ENCODE peak calls at places on chromosomes 3 and 15, in six cellular contexts. Z is K562, A is GM12891, Q is GM12878, O is H1, V is HepG2. I is an unnamed sample.

GRCh38 chr3:106421928-106422327 is 553.1 kb upstream of the CBLB start:
- DNase-seq in O (no peak), A (no peak), Q (no peak), V (no peak), Z (no peak), I (no peak)

GRCh38 chr15:99426431-99427105 is 139.2 kb upstream of the MEF2A start:
- DNase-seq in Z (no peak), V (no peak), A (no peak), Q (no peak), O (no peak), I (no peak)

GRCh38 chr3:46503194-46503924 is 5.6 kb downstream of the RTP3 start:
- DNase-seq in V (no peak), Q (no peak), Z (no peak), O (peak; percentile 30), A (no peak), I (no peak)

GRCh38 chr3:45212095-45212468 is 14.0 kb downstream of the TMEM158 start:
- DNase-seq in O (no peak), V (no peak), Z (no peak), A (no peak), Q (no peak), I (no peak)

GRCh38 chr15:26628879-26629529 is 143.9 kb downstream of the GABRB3 start:
- DNase-seq in A (no peak), O (peak; percentile 86), Q (no peak), Z (peak; percentile 75), V (no peak), I (no peak)

GRCh38 chr3:38590521-38590920 is 59.0 kb downstream of the SCN5A start:
- DNase-seq in Z (no peak), O (no peak), Q (no peak), V (no peak), A (no peak), I (no peak)

GRCh38 chr3:156024904-156025303 is 95.5 kb upstream of the KCNAB1 start:
- DNase-seq in Z (no peak), V (no peak), A (no peak), O (no peak), Q (no peak), I (no peak)

GRCh38 chr15:91445701-91446100 is 345.6 kb downstream of the SV2B start:
- DNase-seq in Q (no peak), V (no peak), A (no peak), O (no peak), Z (no peak), I (no peak)

GRCh38 chr15:90851945-90852344 is 16.4 kb upstream of the FURIN start:
- DNase-seq in Q (no peak), O (no peak), A (no peak), Z (no peak), V (no peak), I (no peak)

GRCh38 chr3:80734483-80734882 is 966.7 kb upstream of the ROBO1 start:
- DNase-seq in V (no peak), O (no peak), A (no peak), Q (no peak), Z (no peak), I (no peak)

GRCh38 chr15:76057332-76058000 is 2.3 kb upstream of the TMEM266 start:
- DNase-seq in Q (no peak), V (peak; percentile 15), Z (peak; percentile 62), O (no peak), A (no peak), I (peak; percentile 6)

GRCh38 chr15:36062357-36062756 is 516.4 kb upstream of the DPH6 start:
- DNase-seq in A (no peak), Z (no peak), Q (no peak), O (no peak), V (no peak), I (no peak)

GRCh38 chr3:173618703-173619102 is 221.2 kb downstream of the NLGN1 start:
- DNase-seq in O (no peak), Z (no peak), A (no peak), V (no peak), Q (no peak), I (no peak)

GRCh38 chr15:40468850-40469249 is 1.9 kb upstream of the CHST14 start:
- DNase-seq in A (no peak), Z (no peak), O (no peak), Q (no peak), V (no peak), I (no peak)

GRCh38 chr3:10357592-10358308 is 36.8 kb upstream of the SEC13 start:
- DNase-seq in Z (no peak), Q (peak; percentile 15), V (no peak), O (no peak), A (no peak), I (no peak)

GRCh38 chr3:39291903-39292329 is 12.1 kb upstream of the CX3CR1 start:
- DNase-seq in Q (no peak), Z (peak; percentile 79), O (peak; percentile 97), V (peak; percentile 50), A (no peak), I (no peak)

GRCh38 chr3:57999423-58000115 is 8.7 kb upstream of the FLNB start:
- DNase-seq in Q (no peak), V (peak; percentile 87), A (no peak), Z (no peak), O (no peak), I (no peak)

GRCh38 chr3:72127843-72128242 is 342.9 kb upstream of the PROK2 start:
- DNase-seq in O (no peak), A (no peak), V (no peak), Z (no peak), Q (no peak), I (no peak)

GRCh38 chr3:101066776-101067175 is 73.6 kb upstream of the ABI3BP start:
- DNase-seq in Q (no peak), O (no peak), V (no peak), A (no peak), Z (no peak), I (no peak)

GRCh38 chr3:59247402-59247841 is 197.6 kb upstream of the CFAP20DC start:
- DNase-seq in O (no peak), Z (no peak), V (no peak), Q (peak; percentile 39), A (no peak), I (no peak)

GRCh38 chr3:12707425-12707824 is 43.5 kb upstream of the RAF1 start:
- DNase-seq in V (no peak), A (no peak), Q (no peak), O (no peak), Z (no peak), I (no peak)

GRCh38 chr3:66499881-66500574 is 794 bp downstream of the LRIG1 start:
- DNase-seq in A (peak; percentile 31), Q (no peak), V (no peak), O (peak; percentile 62), Z (no peak), I (peak; percentile 33)

GRCh38 chr3:29880809-29881208 is 599.9 kb downstream of the RBMS3 start:
- DNase-seq in Z (no peak), V (no peak), A (no peak), O (no peak), Q (no peak), I (no peak)

GRCh38 chr15:66718220-66718988 is 16.4 kb downstream of the SMAD6 start:
- DNase-seq in O (no peak), Z (no peak), Q (no peak), V (no peak), A (no peak), I (no peak)

GRCh38 chr15:77219846-77220245 is 148.9 kb upstream of the TSPAN3 start:
- DNase-seq in O (no peak), Q (no peak), Z (no peak), A (no peak), V (no peak), I (no peak)

GRCh38 chr15:63250312-63250965 is 27.0 kb upstream of the APH1B start:
- DNase-seq in A (no peak), Z (no peak), O (no peak), Q (no peak), V (no peak), I (no peak)

GRCh38 chr15:63244399-63244798 is 33.0 kb upstream of the APH1B start:
- DNase-seq in A (no peak), O (no peak), Q (no peak), V (no peak), Z (no peak), I (no peak)

GRCh38 chr15:63243776-63244175 is 33.6 kb upstream of the APH1B start:
- DNase-seq in V (no peak), Z (no peak), O (no peak), A (no peak), Q (peak; percentile 16), I (no peak)

GRCh38 chr15:63244976-63245645 is 32.3 kb upstream of the APH1B start:
- DNase-seq in A (no peak), O (no peak), V (no peak), Q (no peak), Z (no peak), I (no peak)

GRCh38 chr15:63246691-63247464 is 30.5 kb upstream of the APH1B start:
- DNase-seq in O (no peak), Z (no peak), A (no peak), Q (no peak), V (peak; percentile 13), I (no peak)
- TF ChIP-seq TAF1 in O (no peak), Z (no peak), A (no peak), Q (no peak), V (no peak), I (no peak)

DNA sequence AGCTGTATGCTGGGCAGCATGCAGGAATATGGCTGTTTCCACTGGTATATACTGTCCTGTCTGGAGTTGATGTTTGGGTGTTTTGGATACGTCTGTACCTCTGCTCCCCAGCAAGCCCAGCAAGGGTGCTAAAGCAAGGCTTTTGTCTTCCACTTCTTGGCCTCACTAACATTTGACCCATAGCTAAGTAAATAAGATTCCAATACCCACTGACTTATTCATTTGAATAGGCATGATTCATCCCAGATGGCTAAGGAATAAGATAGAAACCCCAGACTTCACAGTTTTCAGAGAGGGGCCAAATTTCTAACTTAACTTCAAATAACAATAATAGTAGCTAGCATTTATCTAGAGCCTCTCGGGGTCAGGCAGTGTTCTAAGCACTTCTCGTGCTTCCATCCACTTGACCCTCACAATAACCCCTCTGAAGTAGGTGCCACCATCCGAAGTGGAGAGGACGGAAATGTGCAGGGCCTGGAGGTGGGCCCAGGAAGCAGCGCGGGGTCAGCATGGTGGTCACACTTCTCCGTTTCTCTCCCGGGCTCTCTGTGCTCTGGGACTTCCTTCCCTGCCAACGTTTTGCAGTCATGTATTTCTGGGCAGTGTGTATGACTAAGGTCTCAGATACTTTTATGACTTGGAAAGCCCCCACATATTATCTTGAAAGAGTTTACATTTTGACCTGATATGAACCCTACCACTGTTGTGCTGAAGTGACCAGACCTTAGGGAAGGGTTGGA is 39.3 kb downstream of the LRRK1 start:
- DNase-seq in Z (no peak), Q (no peak), O (no peak), V (no peak), A (no peak), I (no peak)
- TF ChIP-seq POLR2A in Z (no peak), Q (no peak), O (no peak), V (no peak), A (no peak), I (no peak)

GRCh38 chr15:71338251-71338650 is 223.0 kb downstream of the THSD4 start:
- DNase-seq in V (no peak), Q (no peak), A (no peak), O (no peak), Z (no peak), I (no peak)
- TF ChIP-seq POLR2AphosphoS5 in V (no peak), Q (no peak), A (no peak), O (no peak), Z (no peak), I (no peak)

DNA sequence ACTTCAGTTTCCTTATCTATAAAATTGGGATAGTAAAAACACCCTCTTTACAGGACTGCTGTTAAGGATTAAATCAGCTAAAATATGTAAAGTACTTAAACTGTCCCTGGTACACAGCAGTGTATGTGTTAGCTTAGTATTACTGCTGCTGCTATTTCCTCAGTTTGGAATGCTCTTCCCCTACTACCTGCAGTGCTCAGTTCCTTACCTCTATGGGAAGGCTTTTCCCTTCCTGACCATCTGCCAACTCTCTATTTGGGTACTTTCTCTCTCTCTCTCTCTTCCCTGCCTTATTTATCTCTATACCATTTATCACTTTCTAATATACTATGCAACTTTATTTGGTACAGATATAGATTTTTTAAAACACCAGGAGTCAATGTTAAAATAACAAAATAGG is 26.5 kb downstream of the KPNA4 start:
- DNase-seq in A (no peak), V (no peak), Q (no peak), O (no peak), Z (no peak), I (no peak)
- TF ChIP-seq TAF1 in A (no peak), V (no peak), Q (no peak), O (no peak), Z (no peak), I (no peak)